ENCODE peak calls at places on chromosomes 1 and 21, in ten cellular contexts. One of them, this sample, is unnamed.
A peak's percentile ranks its signal among the peaks of the same experiment; 100 is the strongest.

GRCh38 chr1:41981796-41982195 is 63.1 kb upstream of the HIVEP3 start:
- DNase-seq in HFF-Myc: no peak
- DNase-seq in GM23248: no peak
- DNase-seq in cardiac fibroblast: no peak
- DNase-seq in effector memory CD4-positive, alpha-beta T cell: no peak
- DNase-seq in adrenal gland: no peak
- DNase-seq in fibroblast of mammary gland: no peak
- DNase-seq in suprapubic skin: no peak
- DNase-seq in mammary epithelial cell: no peak
- DNase-seq in mesendoderm: no peak
- DNase-seq in this sample: no peak

GRCh38 chr1:41917835-41918449 is 780 bp downstream of the HIVEP3 start:
- DNase-seq in HFF-Myc: no peak
- DNase-seq in GM23248: peak; percentile 75
- DNase-seq in cardiac fibroblast: no peak
- DNase-seq in effector memory CD4-positive, alpha-beta T cell: peak; percentile 13
- DNase-seq in adrenal gland: peak; percentile 35
- DNase-seq in fibroblast of mammary gland: no peak
- DNase-seq in suprapubic skin: no peak
- DNase-seq in mammary epithelial cell: peak; percentile 41
- DNase-seq in mesendoderm: peak; percentile 64
- DNase-seq in this sample: peak; percentile 41

GRCh38 chr1:96722161-96722908 is 751 bp downstream of the PTBP2 start:
- DNase-seq in HFF-Myc: no peak
- DNase-seq in GM23248: peak; percentile 68
- DNase-seq in cardiac fibroblast: peak; percentile 66
- DNase-seq in effector memory CD4-positive, alpha-beta T cell: no peak
- DNase-seq in adrenal gland: peak; percentile 72
- DNase-seq in fibroblast of mammary gland: peak; percentile 54
- DNase-seq in suprapubic skin: peak; percentile 84
- DNase-seq in mammary epithelial cell: peak; percentile 55
- DNase-seq in mesendoderm: peak; percentile 75
- DNase-seq in this sample: peak; percentile 6

GRCh38 chr1:156661932-156662587 is 15.1 kb downstream of the NES start:
- DNase-seq in HFF-Myc: no peak
- DNase-seq in GM23248: peak; percentile 66
- DNase-seq in cardiac fibroblast: peak; percentile 60
- DNase-seq in effector memory CD4-positive, alpha-beta T cell: no peak
- DNase-seq in adrenal gland: no peak
- DNase-seq in fibroblast of mammary gland: peak; percentile 28
- DNase-seq in suprapubic skin: no peak
- DNase-seq in mammary epithelial cell: peak; percentile 56
- DNase-seq in mesendoderm: peak; percentile 63
- DNase-seq in this sample: peak; percentile 43

GRCh38 chr1:221449801-221450470 is 292.0 kb downstream of the DUSP10 start:
- DNase-seq in HFF-Myc: no peak
- DNase-seq in GM23248: peak; percentile 64
- DNase-seq in cardiac fibroblast: peak; percentile 67
- DNase-seq in effector memory CD4-positive, alpha-beta T cell: no peak
- DNase-seq in adrenal gland: no peak
- DNase-seq in fibroblast of mammary gland: peak; percentile 84
- DNase-seq in suprapubic skin: no peak
- DNase-seq in mammary epithelial cell: peak; percentile 59
- DNase-seq in mesendoderm: no peak
- DNase-seq in this sample: peak; percentile 13

GRCh38 chr21:27590271-27590670 is 623.4 kb upstream of the ADAMTS5 start:
- DNase-seq in HFF-Myc: no peak
- DNase-seq in GM23248: peak; percentile 96
- DNase-seq in cardiac fibroblast: peak; percentile 95
- DNase-seq in effector memory CD4-positive, alpha-beta T cell: no peak
- DNase-seq in adrenal gland: no peak
- DNase-seq in fibroblast of mammary gland: peak; percentile 93
- DNase-seq in suprapubic skin: peak; percentile 79
- DNase-seq in mammary epithelial cell: no peak
- DNase-seq in mesendoderm: peak; percentile 2
- DNase-seq in this sample: no peak

GRCh38 chr1:81186271-81186670 is 614.5 kb upstream of the ADGRL2 start:
- DNase-seq in HFF-Myc: no peak
- DNase-seq in GM23248: peak; percentile 14
- DNase-seq in cardiac fibroblast: peak; percentile 33
- DNase-seq in effector memory CD4-positive, alpha-beta T cell: no peak
- DNase-seq in adrenal gland: no peak
- DNase-seq in fibroblast of mammary gland: peak; percentile 5
- DNase-seq in suprapubic skin: no peak
- DNase-seq in mammary epithelial cell: peak; percentile 85
- DNase-seq in mesendoderm: no peak
- DNase-seq in this sample: no peak

GRCh38 chr1:230139306-230139705 is 72.3 kb downstream of the GALNT2 start:
- DNase-seq in HFF-Myc: no peak
- DNase-seq in GM23248: no peak
- DNase-seq in cardiac fibroblast: no peak
- DNase-seq in effector memory CD4-positive, alpha-beta T cell: no peak
- DNase-seq in adrenal gland: no peak
- DNase-seq in fibroblast of mammary gland: no peak
- DNase-seq in suprapubic skin: no peak
- DNase-seq in mammary epithelial cell: no peak
- DNase-seq in mesendoderm: no peak
- DNase-seq in this sample: no peak

GRCh38 chr21:36964832-36965719 is 1.4 kb downstream of the HLCS start:
- DNase-seq in HFF-Myc: no peak
- DNase-seq in GM23248: no peak
- DNase-seq in cardiac fibroblast: no peak
- DNase-seq in effector memory CD4-positive, alpha-beta T cell: no peak
- DNase-seq in adrenal gland: no peak
- DNase-seq in fibroblast of mammary gland: no peak
- DNase-seq in suprapubic skin: no peak
- DNase-seq in mammary epithelial cell: no peak
- DNase-seq in mesendoderm: peak; percentile 55
- DNase-seq in this sample: peak; percentile 5

GRCh38 chr1:151989131-151989868 is 4.4 kb downstream of the S100A10 start:
- DNase-seq in HFF-Myc: peak; percentile 69
- DNase-seq in GM23248: peak; percentile 97
- DNase-seq in cardiac fibroblast: peak; percentile 92
- DNase-seq in effector memory CD4-positive, alpha-beta T cell: no peak
- DNase-seq in adrenal gland: peak; percentile 66
- DNase-seq in fibroblast of mammary gland: peak; percentile 91
- DNase-seq in suprapubic skin: peak; percentile 88
- DNase-seq in mammary epithelial cell: peak; percentile 91
- DNase-seq in mesendoderm: no peak
- DNase-seq in this sample: no peak

GRCh38 chr1:26469558-26469957 is 2.7 kb upstream of the HMGN2 start:
- DNase-seq in HFF-Myc: no peak
- DNase-seq in GM23248: no peak
- DNase-seq in cardiac fibroblast: no peak
- DNase-seq in effector memory CD4-positive, alpha-beta T cell: no peak
- DNase-seq in adrenal gland: peak; percentile 35
- DNase-seq in fibroblast of mammary gland: no peak
- DNase-seq in suprapubic skin: no peak
- DNase-seq in mammary epithelial cell: no peak
- DNase-seq in mesendoderm: no peak
- DNase-seq in this sample: no peak

GRCh38 chr1:26472330-26472900 is at the start of gene HMGN2:
- DNase-seq in HFF-Myc: peak; percentile 53
- DNase-seq in GM23248: peak; percentile 95
- DNase-seq in cardiac fibroblast: peak; percentile 89
- DNase-seq in effector memory CD4-positive, alpha-beta T cell: peak; percentile 78
- DNase-seq in adrenal gland: peak; percentile 93
- DNase-seq in fibroblast of mammary gland: peak; percentile 80
- DNase-seq in suprapubic skin: peak; percentile 94
- DNase-seq in mammary epithelial cell: peak; percentile 66
- DNase-seq in mesendoderm: peak; percentile 96
- DNase-seq in this sample: peak; percentile 92

GRCh38 chr1:26471498-26472329 is 526 bp upstream of the HMGN2 start:
- DNase-seq in HFF-Myc: no peak
- DNase-seq in GM23248: peak; percentile 90
- DNase-seq in cardiac fibroblast: peak; percentile 72
- DNase-seq in effector memory CD4-positive, alpha-beta T cell: no peak
- DNase-seq in adrenal gland: peak; percentile 64
- DNase-seq in fibroblast of mammary gland: peak; percentile 62
- DNase-seq in suprapubic skin: peak; percentile 88
- DNase-seq in mammary epithelial cell: peak; percentile 69
- DNase-seq in mesendoderm: peak; percentile 95
- DNase-seq in this sample: peak; percentile 45

GRCh38 chr1:26472901-26473845 is 933 bp downstream of the HMGN2 start:
- DNase-seq in HFF-Myc: peak; percentile 59
- DNase-seq in GM23248: peak; percentile 97
- DNase-seq in cardiac fibroblast: peak; percentile 94
- DNase-seq in effector memory CD4-positive, alpha-beta T cell: peak; percentile 94
- DNase-seq in adrenal gland: peak; percentile 97
- DNase-seq in fibroblast of mammary gland: peak; percentile 89
- DNase-seq in suprapubic skin: peak; percentile 98
- DNase-seq in mammary epithelial cell: peak; percentile 92
- DNase-seq in mesendoderm: peak; percentile 95
- DNase-seq in this sample: peak; percentile 96

GRCh38 chr1:26471201-26471497 is 1.1 kb upstream of the HMGN2 start:
- DNase-seq in HFF-Myc: no peak
- DNase-seq in GM23248: no peak
- DNase-seq in cardiac fibroblast: peak; percentile 17
- DNase-seq in effector memory CD4-positive, alpha-beta T cell: no peak
- DNase-seq in adrenal gland: no peak
- DNase-seq in fibroblast of mammary gland: no peak
- DNase-seq in suprapubic skin: no peak
- DNase-seq in mammary epithelial cell: no peak
- DNase-seq in mesendoderm: no peak
- DNase-seq in this sample: no peak
- H3K4me3 ChIP-seq in HFF-Myc: peak overlapping the region; percentile 58
- H3K4me3 ChIP-seq in GM23248: peak overlapping the region; percentile 100
- H3K4me3 ChIP-seq in cardiac fibroblast: no peak overlapping the region
- H3K4me3 ChIP-seq in effector memory CD4-positive, alpha-beta T cell: peak overlapping the region; percentile 93
- H3K4me3 ChIP-seq in adrenal gland: no peak overlapping the region
- H3K4me3 ChIP-seq in fibroblast of mammary gland: peak overlapping the region; percentile 60
- H3K4me3 ChIP-seq in suprapubic skin: peak overlapping the region; percentile 70
- H3K4me3 ChIP-seq in mammary epithelial cell: no peak overlapping the region
- H3K4me3 ChIP-seq in mesendoderm: no peak overlapping the region
- H3K4me3 ChIP-seq in this sample: peak overlapping the region; percentile 93

GRCh38 chr1:9824702-9825089 is 931 bp upstream of the CLSTN1 start:
- DNase-seq in HFF-Myc: no peak
- DNase-seq in GM23248: no peak
- DNase-seq in cardiac fibroblast: no peak
- DNase-seq in effector memory CD4-positive, alpha-beta T cell: no peak
- DNase-seq in adrenal gland: no peak
- DNase-seq in fibroblast of mammary gland: no peak
- DNase-seq in suprapubic skin: no peak
- DNase-seq in mammary epithelial cell: no peak
- DNase-seq in mesendoderm: no peak
- DNase-seq in this sample: no peak

GRCh38 chr1:9827558-9828185 is 3.9 kb upstream of the CLSTN1 start:
- DNase-seq in HFF-Myc: no peak
- DNase-seq in GM23248: peak; percentile 85
- DNase-seq in cardiac fibroblast: peak; percentile 55
- DNase-seq in effector memory CD4-positive, alpha-beta T cell: no peak
- DNase-seq in adrenal gland: no peak
- DNase-seq in fibroblast of mammary gland: peak; percentile 12
- DNase-seq in suprapubic skin: no peak
- DNase-seq in mammary epithelial cell: no peak
- DNase-seq in mesendoderm: peak; percentile 34
- DNase-seq in this sample: no peak

GRCh38 chr1:9825101-9826074 is 1.6 kb upstream of the CLSTN1 start:
- DNase-seq in HFF-Myc: no peak
- DNase-seq in GM23248: peak; percentile 87
- DNase-seq in cardiac fibroblast: peak; percentile 69
- DNase-seq in effector memory CD4-positive, alpha-beta T cell: peak; percentile 49
- DNase-seq in adrenal gland: peak; percentile 73
- DNase-seq in fibroblast of mammary gland: peak; percentile 58
- DNase-seq in suprapubic skin: no peak
- DNase-seq in mammary epithelial cell: peak; percentile 99
- DNase-seq in mesendoderm: peak; percentile 97
- DNase-seq in this sample: no peak

GRCh38 chr1:9826616-9827015 is 2.9 kb upstream of the CLSTN1 start:
- DNase-seq in HFF-Myc: no peak
- DNase-seq in GM23248: peak; percentile 7
- DNase-seq in cardiac fibroblast: no peak
- DNase-seq in effector memory CD4-positive, alpha-beta T cell: no peak
- DNase-seq in adrenal gland: no peak
- DNase-seq in fibroblast of mammary gland: no peak
- DNase-seq in suprapubic skin: no peak
- DNase-seq in mammary epithelial cell: no peak
- DNase-seq in mesendoderm: no peak
- DNase-seq in this sample: no peak

GRCh38 chr1:9826087-9826486 is 2.3 kb upstream of the CLSTN1 start:
- DNase-seq in HFF-Myc: no peak
- DNase-seq in GM23248: no peak
- DNase-seq in cardiac fibroblast: no peak
- DNase-seq in effector memory CD4-positive, alpha-beta T cell: no peak
- DNase-seq in adrenal gland: no peak
- DNase-seq in fibroblast of mammary gland: no peak
- DNase-seq in suprapubic skin: no peak
- DNase-seq in mammary epithelial cell: no peak
- DNase-seq in mesendoderm: no peak
- DNase-seq in this sample: no peak
- H3K4me3 ChIP-seq in HFF-Myc: no peak overlapping the region
- H3K4me3 ChIP-seq in GM23248: peak overlapping the region; percentile 26
- H3K4me3 ChIP-seq in cardiac fibroblast: no peak overlapping the region
- H3K4me3 ChIP-seq in effector memory CD4-positive, alpha-beta T cell: no peak overlapping the region
- H3K4me3 ChIP-seq in adrenal gland: no peak overlapping the region
- H3K4me3 ChIP-seq in fibroblast of mammary gland: no peak overlapping the region
- H3K4me3 ChIP-seq in suprapubic skin: no peak overlapping the region
- H3K4me3 ChIP-seq in mammary epithelial cell: peak overlapping the region; percentile 1
- H3K4me3 ChIP-seq in mesendoderm: no peak overlapping the region
- H3K4me3 ChIP-seq in this sample: no peak overlapping the region

GRCh38 chr1:21165632-21166031 is 11.1 kb downstream of the EIF4G3 start:
- DNase-seq in HFF-Myc: no peak
- DNase-seq in GM23248: peak; percentile 52
- DNase-seq in cardiac fibroblast: peak; percentile 18
- DNase-seq in effector memory CD4-positive, alpha-beta T cell: no peak
- DNase-seq in adrenal gland: no peak
- DNase-seq in fibroblast of mammary gland: peak; percentile 33
- DNase-seq in suprapubic skin: no peak
- DNase-seq in mammary epithelial cell: no peak
- DNase-seq in mesendoderm: no peak
- DNase-seq in this sample: no peak
- H3K4me3 ChIP-seq in HFF-Myc: no peak overlapping the region
- H3K4me3 ChIP-seq in GM23248: no peak overlapping the region
- H3K4me3 ChIP-seq in cardiac fibroblast: no peak overlapping the region
- H3K4me3 ChIP-seq in effector memory CD4-positive, alpha-beta T cell: no peak overlapping the region
- H3K4me3 ChIP-seq in adrenal gland: no peak overlapping the region
- H3K4me3 ChIP-seq in fibroblast of mammary gland: no peak overlapping the region
- H3K4me3 ChIP-seq in suprapubic skin: no peak overlapping the region
- H3K4me3 ChIP-seq in mammary epithelial cell: no peak overlapping the region
- H3K4me3 ChIP-seq in mesendoderm: no peak overlapping the region
- H3K4me3 ChIP-seq in this sample: no peak overlapping the region

DNA sequence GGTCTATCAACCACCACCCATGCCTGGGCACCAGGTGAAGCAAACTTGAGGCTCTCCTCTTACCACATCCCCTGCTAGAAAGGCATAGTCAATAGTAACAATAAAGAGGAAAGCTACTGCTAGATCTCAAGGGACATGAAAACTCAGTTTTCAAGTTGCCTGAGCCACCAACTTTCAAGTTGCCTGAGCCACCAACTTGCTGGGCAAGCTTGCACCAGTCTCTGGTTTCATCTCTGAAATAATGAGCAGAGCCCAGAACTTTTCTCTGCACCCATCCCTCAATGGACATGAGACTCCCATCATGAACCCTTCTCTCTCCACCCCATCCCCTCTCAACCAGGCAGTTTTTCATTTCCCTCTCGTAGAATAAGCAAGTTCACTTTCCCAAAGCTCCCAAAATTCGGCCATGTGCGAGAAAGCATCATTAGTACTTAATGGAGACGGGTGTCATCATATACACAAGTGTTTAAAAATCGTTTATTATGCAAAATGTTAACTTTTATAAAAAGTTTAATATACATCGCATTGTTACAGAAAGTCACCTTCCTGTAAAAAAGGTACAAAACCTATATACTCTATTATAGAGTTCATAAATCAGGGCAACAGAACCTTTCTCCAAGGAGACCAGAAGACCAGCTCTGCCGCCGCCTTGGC is 1.7 kb downstream of the ID3 start:
- DNase-seq in HFF-Myc: no peak
- DNase-seq in GM23248: peak; percentile 46
- DNase-seq in cardiac fibroblast: peak; percentile 44
- DNase-seq in effector memory CD4-positive, alpha-beta T cell: no peak
- DNase-seq in adrenal gland: no peak
- DNase-seq in fibroblast of mammary gland: no peak
- DNase-seq in suprapubic skin: no peak
- DNase-seq in mammary epithelial cell: no peak
- DNase-seq in mesendoderm: no peak
- DNase-seq in this sample: no peak
- H3K4me3 ChIP-seq in HFF-Myc: peak overlapping the region; percentile 60
- H3K4me3 ChIP-seq in GM23248: peak overlapping the region; percentile 98
- H3K4me3 ChIP-seq in cardiac fibroblast: peak overlapping the region; percentile 93
- H3K4me3 ChIP-seq in effector memory CD4-positive, alpha-beta T cell: peak overlapping the region; percentile 97
- H3K4me3 ChIP-seq in adrenal gland: no peak overlapping the region
- H3K4me3 ChIP-seq in fibroblast of mammary gland: peak overlapping the region; percentile 93
- H3K4me3 ChIP-seq in suprapubic skin: peak overlapping the region; percentile 89
- H3K4me3 ChIP-seq in mammary epithelial cell: peak overlapping the region; percentile 75
- H3K4me3 ChIP-seq in mesendoderm: peak overlapping the region; percentile 98
- H3K4me3 ChIP-seq in this sample: peak overlapping the region; percentile 92

This sample was measured in MM.1S.